ENCODE peak calls at places on chromosomes 1 and 21, in four cellular contexts. One of them, this sample, is unnamed.
A peak's percentile ranks its signal among the peaks of the same experiment; 100 is the strongest.

GRCh38 chr1:109027841-109028240 is 14.1 kb downstream of the WDR47 start:
- DNase-seq in central memory CD8-positive, alpha-beta T cell: no peak
- DNase-seq in hepatic stellate cell: no peak
- DNase-seq in fibroblast of mammary gland: no peak
- DNase-seq in this sample: no peak

GRCh38 chr1:52157582-52157981 is 15.7 kb downstream of the ZFYVE9 start:
- DNase-seq in central memory CD8-positive, alpha-beta T cell: no peak
- DNase-seq in hepatic stellate cell: no peak
- DNase-seq in fibroblast of mammary gland: peak; percentile 75
- DNase-seq in this sample: no peak

GRCh38 chr1:229114781-229115417 is 156.0 kb upstream of the RAB4A start:
- DNase-seq in central memory CD8-positive, alpha-beta T cell: no peak
- DNase-seq in hepatic stellate cell: no peak
- DNase-seq in fibroblast of mammary gland: no peak
- DNase-seq in this sample: no peak

GRCh38 chr1:94325379-94326302 is 88.3 kb upstream of the ARHGAP29 start:
- DNase-seq in central memory CD8-positive, alpha-beta T cell: no peak
- DNase-seq in hepatic stellate cell: peak; percentile 65
- DNase-seq in fibroblast of mammary gland: peak; percentile 99
- DNase-seq in this sample: no peak

GRCh38 chr1:34781844-34782391 is 904 bp downstream of the GJB3 start:
- DNase-seq in central memory CD8-positive, alpha-beta T cell: no peak
- DNase-seq in hepatic stellate cell: no peak
- DNase-seq in fibroblast of mammary gland: no peak
- DNase-seq in this sample: no peak

GRCh38 chr1:201466492-201466891 is 2.5 kb downstream of the PHLDA3 start:
- DNase-seq in central memory CD8-positive, alpha-beta T cell: no peak
- DNase-seq in hepatic stellate cell: no peak
- DNase-seq in fibroblast of mammary gland: peak; percentile 81
- DNase-seq in this sample: no peak

GRCh38 chr1:41955461-41956159 is 36.9 kb upstream of the HIVEP3 start:
- DNase-seq in central memory CD8-positive, alpha-beta T cell: no peak
- DNase-seq in hepatic stellate cell: peak; percentile 61
- DNase-seq in fibroblast of mammary gland: peak; percentile 91
- DNase-seq in this sample: no peak

GRCh38 chr1:32014937-32015363 is 1.3 kb downstream of the KHDRBS1 start:
- DNase-seq in central memory CD8-positive, alpha-beta T cell: no peak
- DNase-seq in hepatic stellate cell: peak; percentile 30
- DNase-seq in fibroblast of mammary gland: peak; percentile 8
- DNase-seq in this sample: no peak

GRCh38 chr1:212432706-212433576 is at the start of gene NENF:
- DNase-seq in central memory CD8-positive, alpha-beta T cell: peak; percentile 62
- DNase-seq in hepatic stellate cell: peak; percentile 92
- DNase-seq in fibroblast of mammary gland: peak; percentile 70
- DNase-seq in this sample: peak; percentile 91

GRCh38 chr1:236016083-236016482 is 48.8 kb downstream of the NID1 start:
- DNase-seq in central memory CD8-positive, alpha-beta T cell: no peak
- DNase-seq in hepatic stellate cell: no peak
- DNase-seq in fibroblast of mammary gland: peak; percentile 98
- DNase-seq in this sample: no peak

GRCh38 chr21:31735518-31735992 is 3.6 kb upstream of the SCAF4 start:
- DNase-seq in central memory CD8-positive, alpha-beta T cell: no peak
- DNase-seq in hepatic stellate cell: no peak
- DNase-seq in fibroblast of mammary gland: no peak
- DNase-seq in this sample: no peak

GRCh38 chr1:154534263-154534844 is 24.1 kb downstream of the UBE2Q1 start:
- DNase-seq in central memory CD8-positive, alpha-beta T cell: no peak
- DNase-seq in hepatic stellate cell: no peak
- DNase-seq in fibroblast of mammary gland: peak; percentile 20
- DNase-seq in this sample: no peak

GRCh38 chr21:46188226-46189212 is 4.3 kb upstream of the SPATC1L start:
- DNase-seq in central memory CD8-positive, alpha-beta T cell: no peak
- DNase-seq in hepatic stellate cell: peak; percentile 65
- DNase-seq in fibroblast of mammary gland: peak; percentile 69
- DNase-seq in this sample: peak; percentile 60

GRCh38 chr1:43705982-43706597 is 1.2 kb upstream of the ST3GAL3 start:
- DNase-seq in central memory CD8-positive, alpha-beta T cell: no peak
- DNase-seq in hepatic stellate cell: no peak
- DNase-seq in fibroblast of mammary gland: peak; percentile 15
- DNase-seq in this sample: no peak

This sample was measured in aorta.